ENCODE peak calls at places on chromosome 17, in four cellular contexts. One of them, this sample, is unnamed.

GRCh38 chr17:27218041-27218440 is 75.9 kb upstream of the WSB1 start:
- DNase-seq in GM12878: no peak
- DNase-seq in tibial artery: no peak
- DNase-seq in PC-9: no peak
- DNase-seq in this sample: no peak

GRCh38 chr17:37233001-37233400 is 142.8 kb upstream of the C17orf78 start:
- DNase-seq in GM12878: no peak
- DNase-seq in tibial artery: no peak
- DNase-seq in PC-9: no peak
- DNase-seq in this sample: no peak

GRCh38 chr17:80942360-80943345 is 49.0 kb upstream of the CHMP6 start:
- DNase-seq in GM12878: no peak
- DNase-seq in tibial artery: peak; percentile 97
- DNase-seq in PC-9: no peak
- DNase-seq in this sample: peak; percentile 93

GRCh38 chr17:31318298-31319190 is 2.9 kb downstream of the EVI2A start:
- DNase-seq in GM12878: peak; percentile 63
- DNase-seq in tibial artery: peak; percentile 77
- DNase-seq in PC-9: no peak
- DNase-seq in this sample: peak; percentile 49

GRCh38 chr17:4988168-4988567 is 693 bp upstream of the CAMTA2 start:
- DNase-seq in GM12878: no peak
- DNase-seq in tibial artery: no peak
- DNase-seq in PC-9: no peak
- DNase-seq in this sample: no peak

GRCh38 chr17:55770220-55770870 is 19.5 kb downstream of the PCTP start:
- DNase-seq in GM12878: no peak
- DNase-seq in tibial artery: no peak
- DNase-seq in PC-9: no peak
- DNase-seq in this sample: no peak

GRCh38 chr17:37147301-37147812 is 198.6 kb downstream of the AATF start:
- DNase-seq in GM12878: peak; percentile 27
- DNase-seq in tibial artery: no peak
- DNase-seq in PC-9: peak; percentile 53
- DNase-seq in this sample: no peak

GRCh38 chr17:74921045-74921681 is 1.9 kb downstream of the USH1G start:
- DNase-seq in GM12878: no peak
- DNase-seq in tibial artery: no peak
- DNase-seq in PC-9: no peak
- DNase-seq in this sample: no peak

GRCh38 chr17:42485680-42486079 is 27.0 kb downstream of the ATP6V0A1 start:
- DNase-seq in GM12878: no peak
- DNase-seq in tibial artery: no peak
- DNase-seq in PC-9: no peak
- DNase-seq in this sample: no peak

DNA sequence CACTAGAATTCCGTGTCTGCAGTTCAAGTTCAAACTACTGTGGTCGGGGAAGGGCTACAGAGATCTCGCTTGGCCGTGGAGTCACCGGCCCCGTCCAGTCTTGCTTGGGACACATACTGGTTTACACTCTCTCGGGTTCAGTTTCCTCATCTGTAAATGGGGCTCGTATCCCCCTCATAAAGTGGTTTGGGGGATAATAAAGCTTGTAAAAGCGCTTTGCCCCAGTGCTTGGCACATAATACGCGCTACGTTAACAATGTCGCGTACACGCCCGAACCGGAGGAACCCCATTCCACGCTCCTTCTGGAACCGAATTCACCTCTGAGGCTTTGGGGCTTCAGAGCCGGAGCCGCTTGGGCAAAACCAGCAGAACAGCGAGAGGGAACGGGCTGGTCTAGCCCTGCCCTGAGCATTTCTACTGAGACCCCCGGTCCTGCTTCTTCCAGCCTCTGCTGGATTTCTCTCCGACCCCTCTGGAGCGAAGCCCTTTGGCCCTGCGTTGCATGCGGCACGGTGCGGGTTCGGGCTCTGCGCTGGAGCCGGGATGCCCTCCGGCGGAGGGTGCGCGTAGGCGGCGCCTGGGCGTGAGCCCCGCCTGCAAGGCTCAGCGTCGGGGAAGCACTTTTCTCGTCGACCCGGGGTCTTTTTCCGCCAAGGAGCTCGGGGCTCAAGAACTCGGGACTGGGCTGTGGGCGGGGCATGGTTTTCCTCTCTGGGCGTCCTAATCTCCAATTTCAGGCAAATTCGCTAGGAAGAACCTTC is 26.1 kb upstream of the HOXB13 start:
- DNase-seq in GM12878: no peak
- DNase-seq in tibial artery: no peak
- DNase-seq in PC-9: no peak
- DNase-seq in this sample: no peak
- H3K4me3 ChIP-seq in GM12878: no peak overlapping the region
- H3K4me3 ChIP-seq in tibial artery: no peak overlapping the region
- H3K4me3 ChIP-seq in PC-9: no peak overlapping the region
- H3K4me3 ChIP-seq in this sample: no peak overlapping the region

DNA sequence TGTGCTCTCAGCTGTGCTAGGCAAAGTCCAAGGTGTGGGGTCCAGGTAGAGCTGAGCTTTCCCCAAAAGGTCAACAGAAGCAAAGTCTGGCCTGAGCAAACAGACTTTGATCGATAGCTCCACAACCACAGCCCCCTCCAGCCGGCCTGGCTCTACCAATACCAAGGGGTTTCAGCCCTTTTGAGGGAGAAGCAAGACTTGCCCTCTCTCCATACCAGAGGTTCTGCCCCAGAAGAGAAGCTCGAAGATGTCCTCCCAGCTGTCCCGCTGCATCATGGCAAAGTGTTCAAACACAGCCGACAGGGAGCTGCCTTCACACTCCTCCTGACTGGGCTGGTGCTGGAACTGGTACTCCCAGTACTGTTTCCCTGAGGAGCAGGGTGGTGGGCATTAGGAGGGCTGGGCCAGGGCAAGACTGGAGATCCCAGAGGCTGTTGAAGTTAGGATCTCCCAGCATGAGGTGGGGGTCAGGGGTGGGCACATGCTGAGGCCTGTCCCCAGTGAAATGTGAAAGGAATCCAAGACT is 1.7 kb downstream of the VTN start:
- DNase-seq in GM12878: no peak
- DNase-seq in tibial artery: no peak
- DNase-seq in PC-9: no peak
- DNase-seq in this sample: no peak
- H3K27ac ChIP-seq in GM12878: no peak overlapping the region
- H3K27ac ChIP-seq in tibial artery: no peak overlapping the region
- H3K27ac ChIP-seq in PC-9: no peak overlapping the region
- H3K27ac ChIP-seq in this sample: no peak overlapping the region

DNA sequence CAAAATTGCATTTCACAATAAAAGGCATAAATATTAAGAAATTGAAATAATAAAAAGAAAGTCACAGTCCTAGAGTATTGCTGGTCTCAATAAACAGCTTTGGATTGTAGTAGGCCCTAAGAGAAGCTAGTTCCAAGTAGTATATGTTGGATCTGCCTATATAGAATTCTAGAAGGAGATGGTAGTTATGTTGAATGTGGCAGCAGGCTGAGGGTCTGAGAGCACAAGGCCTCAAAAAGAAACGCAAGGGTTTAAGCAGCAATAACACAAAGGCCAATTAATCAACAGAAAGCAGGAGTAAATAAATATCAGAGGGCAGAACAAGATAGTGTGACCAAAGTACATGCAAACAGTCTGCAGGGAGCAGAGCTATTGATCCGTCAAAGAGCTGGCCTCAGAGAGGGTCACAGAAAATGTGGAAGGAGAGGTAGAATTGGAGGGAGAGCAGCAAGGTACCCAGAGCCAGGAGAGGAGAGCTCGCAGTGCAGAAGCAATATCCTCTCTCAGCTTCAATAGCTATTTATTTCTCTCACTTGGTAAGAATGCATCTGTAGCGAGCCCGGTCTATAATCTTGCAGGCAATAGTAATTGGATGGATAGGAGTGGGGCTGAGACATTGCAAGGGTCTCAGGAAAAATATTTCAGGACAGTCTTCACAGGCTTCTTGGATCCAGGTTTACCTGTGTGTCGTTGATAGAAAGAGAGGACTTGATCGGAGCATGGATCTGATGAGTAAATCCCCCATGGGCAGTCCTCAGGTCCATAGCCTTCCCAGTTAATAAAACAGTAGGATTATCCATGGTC is 25.1 kb upstream of the MED13 start:
- DNase-seq in GM12878: no peak
- DNase-seq in tibial artery: no peak
- DNase-seq in PC-9: no peak
- DNase-seq in this sample: no peak
- H3K4me1 ChIP-seq in GM12878: peaks cover 26% of the 10 kb centered on the region
- H3K4me1 ChIP-seq in tibial artery: no peaks in the 10 kb centered on the region
- H3K4me1 ChIP-seq in PC-9: peaks cover 19% of the 10 kb centered on the region
- H3K4me1 ChIP-seq in this sample: no peaks in the 10 kb centered on the region

GRCh38 chr17:79796570-79797491 is at the start of gene CBX8:
- DNase-seq in GM12878: peak; percentile 94
- DNase-seq in tibial artery: peak; percentile 98
- DNase-seq in PC-9: peak; percentile 93
- DNase-seq in this sample: peak; percentile 100

GRCh38 chr17:79794659-79795511 is 2.0 kb downstream of the CBX8 start:
- DNase-seq in GM12878: no peak
- DNase-seq in tibial artery: no peak
- DNase-seq in PC-9: no peak
- DNase-seq in this sample: no peak

GRCh38 chr17:79793924-79794304 is 3.0 kb downstream of the CBX8 start:
- DNase-seq in GM12878: no peak
- DNase-seq in tibial artery: no peak
- DNase-seq in PC-9: no peak
- DNase-seq in this sample: no peak

GRCh38 chr17:79797492-79798295 is 817 bp upstream of the CBX8 start:
- DNase-seq in GM12878: no peak
- DNase-seq in tibial artery: no peak
- DNase-seq in PC-9: no peak
- DNase-seq in this sample: no peak

DNA sequence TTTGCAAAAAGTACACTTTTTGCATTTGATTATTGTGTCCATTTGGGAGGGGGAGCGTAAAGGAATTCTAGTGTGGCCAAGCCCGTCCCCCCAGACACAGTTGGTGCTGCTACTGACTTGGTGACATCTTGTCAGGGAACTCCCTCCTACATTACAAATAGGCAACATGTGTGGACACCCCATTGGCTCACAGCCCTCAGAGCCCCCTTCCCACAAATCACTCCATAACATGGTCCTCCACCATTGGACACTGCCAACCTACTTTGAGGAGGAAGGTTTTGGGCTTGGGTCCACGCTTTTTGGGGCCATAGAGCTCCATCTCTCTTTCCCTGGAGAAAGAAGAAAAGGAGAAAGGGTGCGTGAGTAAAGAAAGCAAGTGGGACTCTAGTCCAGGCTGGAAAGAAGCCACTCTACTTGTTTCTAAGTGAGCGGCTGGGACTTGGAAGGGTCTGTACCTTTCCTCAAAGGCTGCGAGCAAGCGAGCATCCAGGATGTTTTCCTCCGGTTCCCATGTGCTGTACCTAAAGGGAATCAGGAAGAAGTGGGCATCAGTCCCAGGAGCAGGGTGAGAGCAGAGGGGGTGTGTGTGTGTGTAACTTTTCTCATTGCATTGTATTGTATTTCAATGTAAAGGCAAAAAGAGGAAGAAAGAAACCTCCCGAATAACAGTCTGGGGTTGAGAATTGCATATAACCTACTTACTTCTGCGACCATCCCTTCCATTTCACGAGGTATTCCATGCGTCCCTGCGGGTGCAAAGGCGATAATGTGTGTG is 895 bp downstream of the CBX8 start:
- DNase-seq in GM12878: no peak
- DNase-seq in tibial artery: no peak
- DNase-seq in PC-9: no peak
- DNase-seq in this sample: no peak
- H3K4me3 ChIP-seq in GM12878: peak overlapping the region; percentile 83
- H3K4me3 ChIP-seq in tibial artery: peak overlapping the region; percentile 59
- H3K4me3 ChIP-seq in PC-9: peak overlapping the region; percentile 73
- H3K4me3 ChIP-seq in this sample: peak overlapping the region; percentile 76

GRCh38 chr17:29588561-29589411 is 662 bp downstream of the GIT1 start:
- DNase-seq in GM12878: no peak
- DNase-seq in tibial artery: no peak
- DNase-seq in PC-9: no peak
- DNase-seq in this sample: peak; percentile 44

GRCh38 chr17:29591737-29592624 is 951 bp upstream of the ANKRD13B start:
- DNase-seq in GM12878: no peak
- DNase-seq in tibial artery: peak; percentile 81
- DNase-seq in PC-9: peak; percentile 78
- DNase-seq in this sample: peak; percentile 88

GRCh38 chr17:29590979-29591736 is 1.7 kb upstream of the GIT1 start:
- DNase-seq in GM12878: no peak
- DNase-seq in tibial artery: peak; percentile 63
- DNase-seq in PC-9: peak; percentile 11
- DNase-seq in this sample: peak; percentile 54

GRCh38 chr17:29589524-29590260 is at the start of gene GIT1:
- DNase-seq in GM12878: no peak
- DNase-seq in tibial artery: peak; percentile 82
- DNase-seq in PC-9: peak; percentile 58
- DNase-seq in this sample: peak; percentile 84

GRCh38 chr17:29590261-29590978 is 972 bp upstream of the GIT1 start:
- DNase-seq in GM12878: no peak
- DNase-seq in tibial artery: no peak
- DNase-seq in PC-9: peak; percentile 33
- DNase-seq in this sample: peak; percentile 24
- H3K27ac ChIP-seq in GM12878: peak overlapping the region; percentile 72
- H3K27ac ChIP-seq in tibial artery: peak overlapping the region; percentile 77
- H3K27ac ChIP-seq in PC-9: no peak overlapping the region
- H3K27ac ChIP-seq in this sample: peak overlapping the region; percentile 83

DNA sequence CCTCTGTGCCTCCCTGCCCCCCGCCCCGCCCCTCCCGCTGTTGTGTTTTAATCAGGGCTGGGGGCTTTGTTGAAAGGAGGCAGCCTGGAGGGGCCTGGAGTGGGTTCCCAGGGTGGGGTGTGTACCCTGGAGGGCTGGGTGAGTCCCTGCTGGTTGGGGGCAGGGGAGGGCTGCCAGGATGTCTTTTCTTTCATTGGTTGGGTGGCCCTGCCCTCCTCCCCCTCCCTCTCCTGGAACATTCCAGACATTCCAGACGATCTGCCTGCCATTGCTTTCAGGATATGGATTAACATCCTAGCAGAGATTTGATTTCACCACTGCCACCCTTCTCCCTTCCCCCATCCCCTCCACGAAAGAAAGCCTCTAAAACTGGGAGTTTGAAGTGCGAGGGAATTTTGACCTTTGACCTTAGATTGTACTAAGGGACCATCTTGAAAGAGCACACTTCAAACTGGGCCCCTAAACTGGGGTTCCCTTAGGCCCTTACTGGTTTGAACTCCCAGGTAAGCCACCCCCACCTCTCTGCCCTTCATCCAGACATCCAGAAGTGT is 25.3 kb downstream of the IGF2BP1 start:
- DNase-seq in GM12878: no peak
- DNase-seq in tibial artery: no peak
- DNase-seq in PC-9: no peak
- DNase-seq in this sample: no peak
- H3K4me1 ChIP-seq in GM12878: no peaks in the 10 kb centered on the region
- H3K4me1 ChIP-seq in tibial artery: no peaks in the 10 kb centered on the region
- H3K4me1 ChIP-seq in PC-9: peaks cover 26% of the 10 kb centered on the region
- H3K4me1 ChIP-seq in this sample: no peaks in the 10 kb centered on the region

GRCh38 chr17:51819820-51820219 is 338.7 kb downstream of the CA10 start:
- DNase-seq in GM12878: no peak
- DNase-seq in tibial artery: no peak
- DNase-seq in PC-9: no peak
- DNase-seq in this sample: no peak
- H3K4me3 ChIP-seq in GM12878: no peak overlapping the region
- H3K4me3 ChIP-seq in tibial artery: no peak overlapping the region
- H3K4me3 ChIP-seq in PC-9: no peak overlapping the region
- H3K4me3 ChIP-seq in this sample: no peak overlapping the region